ENCODE peak calls at places on chromosomes 6 and 20, in seven cellular contexts. R is mucosa of descending colon, Y is progenitor cell of endocrine pancreas, H is stomach, A is B cell, T is HL-60, L is heart left ventricle. D is an unnamed sample.

GRCh38 chr6:109977791-109978173 is 329 bp upstream of the GPR6 start:
- DNase-seq in R (no peak), Y (no peak), H (no peak), A (no peak), T (no peak), L (no peak), D (no peak)

GRCh38 chr6:5261545-5262109 is 314 bp downstream of the FARS2 start:
- DNase-seq in R (no peak), Y (no peak), H (no peak), A (no peak), T (no peak), L (no peak), D (no peak)

GRCh38 chr20:36574278-36575065 is 1.1 kb downstream of the TGIF2 start:
- DNase-seq in R (peak), Y (peak), H (peak), A (peak), T (peak), L (peak), D (peak)

GRCh38 chr6:169800668-169801395 is 49.4 kb downstream of the ERMARD start:
- DNase-seq in R (peak), Y (peak), H (peak), A (no peak), T (peak), L (no peak), D (no peak)

GRCh38 chr6:168095171-168095691 is 16.2 kb upstream of the FRMD1 start:
- DNase-seq in R (no peak), Y (no peak), H (no peak), A (no peak), T (no peak), L (no peak), D (no peak)

GRCh38 chr6:27836783-27837635 is 75.2 kb downstream of the OR2B2 start:
- DNase-seq in R (peak), Y (no peak), H (peak), A (peak), T (peak), L (peak), D (peak)

GRCh38 chr6:127266892-127267741 is 453 bp downstream of the RNF146 start:
- DNase-seq in R (peak), Y (no peak), H (peak), A (peak), T (no peak), L (peak), D (peak)

GRCh38 chr6:30757261-30757935 is 13.1 kb upstream of the IER3 start:
- DNase-seq in R (no peak), Y (no peak), H (no peak), A (no peak), T (no peak), L (peak), D (no peak)

GRCh38 chr6:111644893-111645430 is 39.3 kb upstream of the TRAF3IP2 start:
- DNase-seq in R (no peak), Y (no peak), H (no peak), A (no peak), T (no peak), L (no peak), D (no peak)

GRCh38 chr20:13213335-13213734 is 7.7 kb upstream of the ISM1 start:
- DNase-seq in R (no peak), Y (no peak), H (no peak), A (no peak), T (no peak), L (no peak), D (no peak)

GRCh38 chr6:137489410-137490371 is 4.5 kb downstream of the OLIG3 start:
- DNase-seq in R (no peak), Y (peak), H (no peak), A (no peak), T (no peak), L (no peak), D (no peak)

GRCh38 chr6:149991838-149992237 is 28.1 kb downstream of the ULBP1 start:
- DNase-seq in R (no peak), Y (no peak), H (no peak), A (no peak), T (no peak), L (no peak), D (no peak)

GRCh38 chr20:20733943-20734342 is 21.5 kb upstream of the RALGAPA2 start:
- DNase-seq in R (no peak), Y (no peak), H (no peak), A (no peak), T (no peak), L (no peak), D (peak)

GRCh38 chr6:69937402-69938131 is 71.2 kb downstream of the COL19A1 start:
- DNase-seq in R (no peak), Y (no peak), H (no peak), A (no peak), T (no peak), L (no peak), D (no peak)

GRCh38 chr20:35514371-35514960 is 15.0 kb downstream of the C20orf173 start:
- DNase-seq in R (no peak), Y (no peak), H (no peak), A (no peak), T (no peak), L (no peak), D (no peak)

GRCh38 chr20:35508493-35509218 is 20.8 kb downstream of the C20orf173 start:
- DNase-seq in R (no peak), Y (no peak), H (no peak), A (peak), T (no peak), L (no peak), D (no peak)

GRCh38 chr20:35510946-35511735 is 18.3 kb downstream of the C20orf173 start:
- DNase-seq in R (no peak), Y (no peak), H (no peak), A (no peak), T (no peak), L (no peak), D (no peak)

GRCh38 chr20:35515341-35515740 is 14.1 kb downstream of the C20orf173 start:
- DNase-seq in R (no peak), Y (no peak), H (no peak), A (no peak), T (no peak), L (no peak), D (no peak)

GRCh38 chr20:35511814-35512420 is 17.5 kb downstream of the C20orf173 start:
- DNase-seq in R (peak), Y (no peak), H (peak), A (no peak), T (no peak), L (no peak), D (no peak)
- TF ChIP-seq CTCF in R (no peak), Y (peak), H (no peak), A (no peak), T (no peak), L (peak), D (no peak)

DNA sequence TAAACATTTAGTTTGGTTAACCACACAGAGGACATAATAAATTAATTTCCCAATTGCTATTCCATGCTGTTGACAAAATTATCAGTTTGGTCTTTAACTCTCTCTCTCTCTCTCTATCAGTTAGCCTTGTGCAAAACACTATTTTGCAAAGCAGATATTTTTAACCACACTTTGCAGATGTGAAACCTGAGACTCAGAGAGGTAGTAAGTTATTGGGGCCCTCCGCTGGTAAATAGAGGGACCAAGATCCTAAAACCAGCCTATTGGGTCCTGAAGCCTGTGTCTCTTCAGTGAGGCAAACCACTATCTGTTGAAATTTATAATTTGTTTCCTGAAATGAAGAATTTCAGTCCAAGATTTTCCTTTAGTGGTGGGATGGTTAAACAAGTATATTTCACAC is 231.0 kb downstream of the SOD2 start:
- DNase-seq in R (no peak), Y (no peak), H (no peak), A (no peak), T (peak), L (no peak), D (no peak)
- TF ChIP-seq CTCF in R (no peak), Y (no peak), H (no peak), A (no peak), T (no peak), L (no peak), D (no peak)

DNA sequence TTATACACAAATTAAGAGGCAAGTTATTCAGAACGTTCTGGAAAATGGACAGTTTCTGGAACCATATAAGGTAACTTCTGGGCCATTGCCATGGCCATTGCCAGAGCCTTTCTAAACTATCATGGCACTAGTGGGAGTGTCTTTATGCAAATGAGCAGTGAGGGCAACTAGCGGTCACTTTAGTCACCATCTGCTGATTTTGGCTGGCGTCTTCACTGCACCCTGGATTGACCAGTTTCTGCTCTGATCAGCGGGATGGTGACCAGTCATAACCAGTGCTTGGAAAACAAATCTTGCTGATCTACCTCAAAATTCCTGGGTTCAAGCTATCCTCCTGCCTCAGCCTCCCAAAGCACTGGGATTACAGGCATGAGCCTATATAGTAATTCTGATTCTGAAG is 7.3 kb upstream of the SNTA1 start:
- DNase-seq in R (no peak), Y (no peak), H (no peak), A (no peak), T (no peak), L (no peak), D (no peak)
- TF ChIP-seq CTCF in R (no peak), Y (no peak), H (no peak), A (no peak), T (no peak), L (no peak), D (no peak)

GRCh38 chr6:138727182-138727581 is 46.4 kb upstream of the CCDC28A start:
- DNase-seq in R (no peak), Y (no peak), H (no peak), A (no peak), T (no peak), L (no peak), D (no peak)

GRCh38 chr6:138726066-138727060 is 47.2 kb upstream of the CCDC28A start:
- DNase-seq in R (no peak), Y (no peak), H (no peak), A (no peak), T (no peak), L (no peak), D (no peak)

GRCh38 chr6:138722425-138723371 is 50.9 kb upstream of the CCDC28A start:
- DNase-seq in R (no peak), Y (no peak), H (no peak), A (no peak), T (no peak), L (no peak), D (no peak)

GRCh38 chr6:138719744-138720143 is 53.8 kb upstream of the CCDC28A start:
- DNase-seq in R (no peak), Y (no peak), H (no peak), A (no peak), T (no peak), L (no peak), D (no peak)

GRCh38 chr6:138724015-138724414 is 49.6 kb upstream of the CCDC28A start:
- DNase-seq in R (no peak), Y (no peak), H (peak), A (no peak), T (no peak), L (peak), D (no peak)
- TF ChIP-seq CTCF in R (no peak), Y (no peak), H (no peak), A (no peak), T (no peak), L (no peak), D (no peak)

GRCh38 chr6:12884983-12885382 is 168.4 kb downstream of the PHACTR1 start:
- DNase-seq in R (no peak), Y (no peak), H (no peak), A (no peak), T (no peak), L (no peak), D (no peak)
- TF ChIP-seq CTCF in R (no peak), Y (no peak), H (no peak), A (no peak), T (no peak), L (no peak), D (no peak)

D was measured in activated CD8-positive, alpha-beta T cell treated with anti-CD3 and anti-CD28 coated beads for 36 hours.